ENCODE peak calls at places on chromosome 15, in six cellular contexts. H is Caki2; F is NCI-H345; Z is naive thymus-derived CD4-positive, alpha-beta T cell; V is A673; E is amniotic stem cell. R is an unnamed sample.

GRCh38 chr15:84570164-84570692 is 30.6 kb upstream of the ZSCAN2 start:
- DNase-seq in Z (peak), V (peak), H (no peak), F (no peak), E (no peak), R (no peak)

GRCh38 chr15:34900748-34901147 is 68.8 kb downstream of the AQR start:
- DNase-seq in Z (no peak), V (no peak), E (no peak), H (no peak), F (no peak), R (no peak)

GRCh38 chr15:67783303-67783702 is 42.0 kb upstream of the SKOR1 start:
- DNase-seq in E (no peak), Z (peak), V (no peak), H (no peak), F (no peak), R (no peak)

GRCh38 chr15:52709172-52709979 is 30.2 kb upstream of the ATOSA start:
- DNase-seq in V (peak), F (no peak), Z (no peak), H (no peak), E (no peak), R (no peak)

GRCh38 chr15:41490355-41490754 is 3.3 kb upstream of the ITPKA start:
- DNase-seq in E (peak), Z (no peak), H (peak), F (no peak), V (peak), R (no peak)

GRCh38 chr15:96296264-96296663 is 34.2 kb upstream of the NR2F2 start:
- DNase-seq in E (no peak), H (no peak), V (no peak), Z (no peak), F (no peak), R (no peak)

GRCh38 chr15:60004019-60004845 is at the start of gene FOXB1:
- DNase-seq in Z (no peak), E (no peak), H (peak), F (peak), V (no peak), R (no peak)

GRCh38 chr15:29636921-29637320 is 185.3 kb downstream of the TJP1 start:
- DNase-seq in V (no peak), F (no peak), Z (no peak), H (no peak), E (no peak), R (peak)

GRCh38 chr15:48537277-48538113 is 108.0 kb downstream of the FBN1 start:
- DNase-seq in Z (no peak), F (no peak), V (peak), E (no peak), H (no peak), R (no peak)

GRCh38 chr15:89828324-89829145 is 13.9 kb upstream of the ANPEP start:
- DNase-seq in V (no peak), H (peak), F (no peak), Z (no peak), E (no peak), R (no peak)

GRCh38 chr15:68372291-68372811 is 59.6 kb downstream of the ITGA11 start:
- DNase-seq in Z (no peak), V (no peak), E (no peak), F (no peak), H (no peak), R (no peak)

GRCh38 chr15:66838671-66839239 is 136.7 kb downstream of the SMAD6 start:
- DNase-seq in H (no peak), V (peak), F (no peak), E (peak), Z (no peak), R (no peak)

GRCh38 chr15:79370716-79371115 is 59.8 kb downstream of the TMED3 start:
- DNase-seq in V (no peak), E (no peak), F (no peak), Z (no peak), H (no peak), R (no peak)

GRCh38 chr15:73988075-73988969 is 3.8 kb downstream of the STOML1 start:
- DNase-seq in E (no peak), F (no peak), Z (no peak), V (no peak), H (peak), R (no peak)

GRCh38 chr15:95826831-95827230 is 503.7 kb upstream of the NR2F2 start:
- DNase-seq in E (no peak), H (peak), Z (no peak), F (peak), V (peak), R (no peak)

GRCh38 chr15:70474682-70475438 is 288.5 kb downstream of the UACA start:
- DNase-seq in H (peak), E (peak), V (peak), Z (no peak), F (no peak), R (peak)

GRCh38 chr15:68674975-68675374 is 96.2 kb downstream of the CORO2B start:
- DNase-seq in F (no peak), Z (no peak), V (no peak), E (no peak), H (no peak), R (no peak)

GRCh38 chr15:92457642-92458041 is 64.0 kb downstream of the ST8SIA2 start:
- DNase-seq in E (no peak), F (no peak), V (no peak), Z (no peak), H (no peak), R (no peak)

GRCh38 chr15:26974120-26974780 is 3.3 kb downstream of the GABRG3 start:
- DNase-seq in F (peak), E (no peak), V (no peak), H (peak), Z (no peak), R (peak)

GRCh38 chr15:32669870-32670623 is 28.5 kb downstream of the SCG5 start:
- DNase-seq in Z (no peak), F (no peak), E (peak), H (no peak), V (no peak), R (peak)

GRCh38 chr15:81784751-81785150 is 261.1 kb downstream of the MEX3B start:
- DNase-seq in F (no peak), H (no peak), V (no peak), E (no peak), Z (no peak), R (no peak)

GRCh38 chr15:71612066-71612715 is 198.2 kb upstream of the NR2E3 start:
- DNase-seq in H (no peak), F (peak), Z (no peak), E (no peak), V (no peak), R (no peak)

GRCh38 chr15:91948001-91948608 is 94.6 kb downstream of the SLCO3A1 start:
- DNase-seq in Z (no peak), F (no peak), V (no peak), H (peak), E (no peak), R (no peak)

GRCh38 chr15:63401714-63402497 is 20.3 kb upstream of the CA12 start:
- DNase-seq in Z (no peak), E (no peak), H (no peak), V (no peak), F (no peak), R (no peak)

GRCh38 chr15:84819291-84819768 is 2.2 kb downstream of the ALPK3 start:
- DNase-seq in E (no peak), F (no peak), H (no peak), V (peak), Z (no peak), R (no peak)

GRCh38 chr15:98904466-98905048 is 103.0 kb downstream of the PGPEP1L start:
- DNase-seq in F (peak), H (peak), V (peak), Z (no peak), E (no peak), R (peak)

GRCh38 chr15:25690673-25691543 is 172.2 kb downstream of the ATP10A start:
- DNase-seq in Z (no peak), H (no peak), F (no peak), V (no peak), E (peak), R (no peak)

R was measured in pons.